ENCODE peak calls at places on chromosomes 12 and 14, in nine cellular contexts. B is A549, I is ovary, D is tibial nerve, T is transverse colon, P is GM12878, U is K562, M is stomach, Y is SK-N-SH. Z is an unnamed sample.

GRCh38 chr12:20487519-20487918 is 119.2 kb downstream of the PDE3A start:
- DNase-seq in B (no peak), I (no peak), D (no peak), T (no peak), P (no peak), U (no peak), M (no peak), Y (no peak), Z (no peak)

GRCh38 chr12:91986084-91986483 is 159.6 kb downstream of the BTG1 start:
- DNase-seq in B (peak; percentile 39), I (no peak), D (no peak), T (no peak), P (no peak), U (no peak), M (no peak), Y (no peak), Z (no peak)

GRCh38 chr12:47068539-47068938 is 10.9 kb upstream of the PCED1B start:
- DNase-seq in B (no peak), I (no peak), D (no peak), T (no peak), P (no peak), U (no peak), M (no peak), Y (no peak), Z (no peak)

GRCh38 chr12:100185361-100185894 is 15.2 kb upstream of the ACTR6 start:
- DNase-seq in B (no peak), I (no peak), D (no peak), T (no peak), P (peak; percentile 54), U (no peak), M (no peak), Y (peak; percentile 60), Z (peak; percentile 53)

GRCh38 chr12:120071493-120072020 is 45.0 kb downstream of the RAB35 start:
- DNase-seq in B (no peak), I (no peak), D (no peak), T (no peak), P (no peak), U (no peak), M (no peak), Y (no peak), Z (no peak)

GRCh38 chr12:46477541-46477940 is 105.0 kb upstream of the SLC38A2 start:
- DNase-seq in B (no peak), I (no peak), D (no peak), T (no peak), P (no peak), U (no peak), M (no peak), Y (no peak), Z (no peak)

GRCh38 chr14:64671591-64671990 is 32.6 kb upstream of the PLEKHG3 start:
- DNase-seq in B (peak; percentile 72), I (no peak), D (no peak), T (no peak), P (no peak), U (peak; percentile 49), M (no peak), Y (peak; percentile 69), Z (no peak)

GRCh38 chr12:129776977-129777667 is 126.7 kb downstream of the TMEM132D start:
- DNase-seq in B (no peak), I (no peak), D (no peak), T (no peak), P (no peak), U (no peak), M (no peak), Y (no peak), Z (no peak)

DNA sequence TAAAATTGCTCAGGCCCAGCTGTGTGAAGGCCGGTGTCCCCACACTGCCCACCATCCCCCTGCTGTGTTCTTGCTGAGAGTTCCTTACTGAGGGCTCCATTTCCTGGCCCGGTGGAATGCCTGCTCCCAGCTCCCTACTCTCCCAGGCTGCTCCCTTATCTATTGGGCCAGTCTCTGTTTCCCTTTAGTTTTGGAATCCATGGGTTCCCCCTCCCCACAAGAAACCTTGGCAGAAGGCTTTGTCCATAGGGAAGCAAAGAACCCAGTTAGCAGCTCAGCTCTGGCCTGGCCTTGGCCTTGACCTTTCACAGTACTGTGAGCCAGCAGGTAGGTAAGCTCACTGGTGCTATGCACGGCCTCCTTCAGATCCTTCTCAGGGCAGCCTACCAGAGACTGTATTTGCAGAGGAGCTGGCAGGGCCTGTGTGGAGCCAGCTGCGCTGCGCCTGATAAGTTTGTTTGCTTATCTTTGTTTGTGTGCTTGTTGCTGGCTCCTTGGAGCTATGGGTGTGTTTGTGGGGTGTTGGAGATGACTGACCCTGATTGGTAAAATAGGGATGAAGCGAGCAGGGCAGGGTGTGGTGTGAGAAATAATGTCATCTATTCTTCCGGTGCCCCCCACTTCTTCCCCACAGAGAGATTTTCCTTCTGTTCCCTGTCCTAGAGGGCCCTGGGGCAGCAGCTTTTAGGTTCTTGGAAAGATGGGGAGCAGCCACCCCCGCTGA is 19.2 kb downstream of the MLXIP start:
- DNase-seq in B (peak; percentile 92), I (peak; percentile 75), D (no peak), T (peak; percentile 85), P (no peak), U (peak; percentile 86), M (peak; percentile 94), Y (peak; percentile 66), Z (no peak)
- TF ChIP-seq EP300 in B (no peak), I (no peak), D (no peak), T (peak; percentile 35), P (no peak), U (peak; percentile 97), M (no peak), Y (peak; percentile 29), Z (no peak)

GRCh38 chr12:15710860-15711510 is 78.2 kb downstream of the EPS8 start:
- DNase-seq in B (no peak), I (no peak), D (no peak), T (no peak), P (no peak), U (no peak), M (no peak), Y (no peak), Z (no peak)

GRCh38 chr12:15712160-15712559 is 77.0 kb downstream of the EPS8 start:
- DNase-seq in B (no peak), I (no peak), D (no peak), T (no peak), P (no peak), U (no peak), M (no peak), Y (no peak), Z (no peak)

GRCh38 chr12:15709524-15709923 is 79.7 kb downstream of the EPS8 start:
- DNase-seq in B (no peak), I (no peak), D (no peak), T (no peak), P (no peak), U (no peak), M (no peak), Y (no peak), Z (no peak)

GRCh38 chr12:15714256-15714655 is 74.9 kb downstream of the EPS8 start:
- DNase-seq in B (no peak), I (no peak), D (no peak), T (no peak), P (no peak), U (no peak), M (no peak), Y (no peak), Z (no peak)

DNA sequence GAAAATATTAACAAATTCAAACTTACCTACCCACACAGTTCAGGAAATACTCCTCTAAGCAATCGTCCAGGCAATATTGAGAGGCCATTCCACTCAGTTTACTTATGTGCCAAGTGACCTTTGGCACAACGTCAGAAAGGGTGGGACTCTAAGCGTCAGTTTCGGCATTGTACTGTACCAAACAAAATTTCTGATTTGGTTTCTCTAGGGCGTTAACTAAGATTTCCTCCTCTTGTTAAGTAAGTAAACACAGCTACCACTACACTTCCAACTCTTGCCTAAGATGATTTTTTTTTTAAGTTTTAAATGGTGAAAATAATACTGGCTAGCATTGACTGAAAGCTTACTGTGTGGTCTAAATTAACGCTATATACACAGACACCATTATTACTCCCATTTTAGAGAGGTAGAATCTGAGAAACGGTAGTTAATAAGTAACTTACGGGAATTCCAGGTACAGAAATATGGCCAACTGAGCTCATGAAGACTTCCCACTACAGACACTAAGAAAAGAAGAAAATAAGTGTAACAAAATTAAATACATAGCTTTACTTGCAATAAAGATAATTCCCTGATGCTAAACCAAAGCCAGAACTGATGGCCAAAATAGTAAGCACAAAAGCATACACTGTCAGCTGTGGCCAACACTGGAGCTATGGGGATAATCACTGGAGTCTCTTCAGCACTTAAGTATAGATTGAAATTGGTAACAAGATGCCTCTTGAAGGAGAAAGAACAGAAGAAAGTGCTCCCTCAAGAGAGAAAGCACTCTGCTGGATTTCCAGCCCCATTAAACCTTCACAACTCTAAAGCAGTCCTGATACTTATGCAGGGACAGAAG is 76.1 kb downstream of the EPS8 start:
- DNase-seq in B (peak; percentile 85), I (no peak), D (peak; percentile 72), T (peak; percentile 81), P (no peak), U (no peak), M (peak; percentile 76), Y (no peak), Z (no peak)
- H3K4me3 ChIP-seq in B (peak overlapping the region; percentile 42), I (peak overlapping the region; percentile 3), D (peak overlapping the region; percentile 2), T (peak overlapping the region; percentile 35), P (no peak overlapping the region), U (no peak overlapping the region), M (no peak overlapping the region), Y (no peak overlapping the region), Z (no peak overlapping the region)

DNA sequence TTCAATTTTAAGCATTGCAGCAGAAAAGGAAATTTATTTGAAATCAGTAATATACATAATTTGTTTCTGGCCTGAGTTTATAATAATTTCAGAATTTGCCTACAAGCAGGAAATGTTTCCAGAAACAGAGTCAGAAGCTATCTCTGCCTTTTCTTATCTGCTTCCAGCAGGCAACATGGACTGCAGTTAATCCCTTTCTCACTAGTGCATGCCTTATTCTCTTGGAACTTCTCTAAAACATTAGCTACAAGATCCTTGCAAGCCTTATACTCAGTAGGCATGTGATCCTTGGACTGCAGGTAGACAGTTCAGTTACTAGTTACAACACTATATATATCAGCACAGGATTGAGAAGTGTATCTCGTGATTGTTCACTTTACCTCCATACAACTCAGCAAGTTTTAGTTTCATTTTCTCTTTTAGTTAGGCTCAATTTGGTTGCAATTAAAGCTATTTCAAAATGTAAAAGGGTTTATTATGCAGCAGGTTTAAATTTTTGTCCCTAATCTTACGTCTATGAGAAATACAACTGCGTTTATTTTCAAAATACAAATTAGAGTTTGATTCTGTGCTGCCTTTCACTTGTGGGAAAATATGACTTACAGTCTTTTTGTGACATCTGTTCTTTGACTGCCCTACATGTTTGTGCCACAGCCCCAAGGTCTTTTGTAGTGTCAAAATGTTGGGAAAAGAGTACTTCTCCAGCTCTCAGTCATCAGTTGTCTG is 709.1 kb upstream of the FOXG1 start:
- DNase-seq in B (no peak), I (no peak), D (no peak), T (no peak), P (no peak), U (no peak), M (no peak), Y (no peak), Z (no peak)
- TF ChIP-seq EP300 in B (no peak), I (no peak), D (no peak), T (no peak), P (no peak), U (no peak), M (no peak), Y (no peak), Z (no peak)

GRCh38 chr12:6377667-6377994 is 2.3 kb upstream of the SCNN1A start:
- DNase-seq in B (peak; percentile 51), I (no peak), D (no peak), T (peak; percentile 74), P (no peak), U (no peak), M (peak; percentile 88), Y (no peak), Z (no peak)

GRCh38 chr12:6376965-6377666 is 1.8 kb upstream of the SCNN1A start:
- DNase-seq in B (no peak), I (no peak), D (no peak), T (peak; percentile 24), P (no peak), U (no peak), M (peak; percentile 24), Y (no peak), Z (no peak)

GRCh38 chr12:6374781-6375150 is 597 bp downstream of the SCNN1A start:
- DNase-seq in B (no peak), I (peak; percentile 48), D (no peak), T (peak; percentile 17), P (no peak), U (no peak), M (no peak), Y (no peak), Z (no peak)

GRCh38 chr12:6375269-6376078 is at the start of gene SCNN1A:
- DNase-seq in B (no peak), I (peak; percentile 60), D (no peak), T (peak; percentile 86), P (no peak), U (no peak), M (peak; percentile 92), Y (no peak), Z (no peak)

DNA sequence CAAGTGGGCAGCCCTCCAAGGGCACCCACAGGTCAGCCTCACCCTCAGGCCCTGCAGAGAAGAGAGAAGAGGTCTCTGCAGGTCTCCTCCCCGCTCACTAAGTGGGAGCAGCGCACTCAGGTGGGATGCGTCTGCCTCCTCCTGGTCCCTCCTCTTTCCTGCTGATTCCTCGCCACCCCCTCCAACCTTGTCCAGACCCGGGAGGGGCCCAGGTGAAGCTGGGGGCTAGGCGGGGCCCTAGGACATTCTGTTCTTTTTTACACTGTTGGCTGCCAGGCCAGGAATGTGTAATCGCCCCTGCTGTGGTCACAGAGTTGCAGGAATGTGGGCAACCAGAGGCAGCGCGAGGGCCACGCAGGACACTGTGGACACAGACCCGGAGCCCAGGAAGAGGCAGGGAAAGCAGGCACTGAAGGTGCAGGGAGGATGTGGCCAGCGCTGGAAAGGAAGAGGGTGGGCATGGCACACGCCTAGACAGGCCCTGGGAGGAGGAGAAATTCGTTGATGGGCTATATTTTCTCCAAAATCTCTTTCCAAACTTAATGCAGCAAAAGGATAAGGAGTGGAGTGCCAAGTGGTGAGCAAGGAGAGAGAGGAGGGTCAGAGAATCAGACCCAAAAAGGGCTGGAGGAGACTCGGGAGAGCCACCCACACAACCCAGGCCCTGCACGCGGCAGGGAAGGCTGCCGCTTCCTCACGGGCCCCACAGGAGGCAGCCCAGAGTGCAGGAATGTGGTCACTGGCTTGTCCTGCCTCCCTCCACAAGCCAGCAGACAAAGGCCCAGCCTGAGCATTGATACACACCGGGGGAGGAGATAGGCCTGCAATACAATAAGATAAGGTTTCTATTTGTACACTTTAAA is 947 bp upstream of the SCNN1A start:
- DNase-seq in B (peak; percentile 78), I (peak; percentile 76), D (no peak), T (peak; percentile 75), P (no peak), U (peak; percentile 39), M (peak; percentile 92), Y (peak; percentile 55), Z (no peak)
- H3K4me3 ChIP-seq in B (no peak overlapping the region), I (no peak overlapping the region), D (no peak overlapping the region), T (peak overlapping the region; percentile 49), P (no peak overlapping the region), U (no peak overlapping the region), M (peak overlapping the region; percentile 24), Y (no peak overlapping the region), Z (no peak overlapping the region)